ENCODE peak calls at places on chromosomes 16 and 17, in ten cellular contexts. One of them, this sample, is unnamed.

GRCh38 chr17:2086306-2086705 is 31.4 kb downstream of the HIC1 start:
- DNase-seq in HFF-Myc: no peak
- DNase-seq in ascending aorta: no peak
- DNase-seq in cardiac muscle cell: no peak
- DNase-seq in ELF-1: no peak
- DNase-seq in activated CD4-positive, alpha-beta T cell treated with anti-CD3 and anti-CD28 coated beads, Interleukin-2, amount 50 U/mL, for 24 hours: no peak
- DNase-seq in effector memory CD8-positive, alpha-beta T cell: no peak
- DNase-seq in H54: no peak
- DNase-seq in head of caudate nucleus: no peak
- DNase-seq in ELR: no peak
- DNase-seq in this sample: no peak

GRCh38 chr17:81811705-81812570 is 8.0 kb downstream of the GCGR start:
- DNase-seq in HFF-Myc: no peak
- DNase-seq in ascending aorta: no peak
- DNase-seq in cardiac muscle cell: no peak
- DNase-seq in ELF-1: no peak
- DNase-seq in activated CD4-positive, alpha-beta T cell treated with anti-CD3 and anti-CD28 coated beads, Interleukin-2, amount 50 U/mL, for 24 hours: no peak
- DNase-seq in effector memory CD8-positive, alpha-beta T cell: no peak
- DNase-seq in H54: no peak
- DNase-seq in head of caudate nucleus: no peak
- DNase-seq in ELR: no peak
- DNase-seq in this sample: no peak

GRCh38 chr17:81487487-81488275 is 24.9 kb downstream of the ACTG1 start:
- DNase-seq in HFF-Myc: no peak
- DNase-seq in ascending aorta: no peak
- DNase-seq in cardiac muscle cell: peak
- DNase-seq in ELF-1: peak
- DNase-seq in activated CD4-positive, alpha-beta T cell treated with anti-CD3 and anti-CD28 coated beads, Interleukin-2, amount 50 U/mL, for 24 hours: peak
- DNase-seq in effector memory CD8-positive, alpha-beta T cell: peak
- DNase-seq in H54: peak
- DNase-seq in head of caudate nucleus: peak
- DNase-seq in ELR: peak
- DNase-seq in this sample: peak

GRCh38 chr16:79870016-79870886 is 269.7 kb upstream of the MAF start:
- DNase-seq in HFF-Myc: no peak
- DNase-seq in ascending aorta: no peak
- DNase-seq in cardiac muscle cell: no peak
- DNase-seq in ELF-1: no peak
- DNase-seq in activated CD4-positive, alpha-beta T cell treated with anti-CD3 and anti-CD28 coated beads, Interleukin-2, amount 50 U/mL, for 24 hours: no peak
- DNase-seq in effector memory CD8-positive, alpha-beta T cell: no peak
- DNase-seq in H54: no peak
- DNase-seq in head of caudate nucleus: no peak
- DNase-seq in ELR: no peak
- DNase-seq in this sample: no peak

GRCh38 chr16:32116080-32116479 is 137.0 kb upstream of the TP53TG3D start:
- DNase-seq in HFF-Myc: no peak
- DNase-seq in ascending aorta: no peak
- DNase-seq in cardiac muscle cell: no peak
- DNase-seq in ELF-1: peak
- DNase-seq in activated CD4-positive, alpha-beta T cell treated with anti-CD3 and anti-CD28 coated beads, Interleukin-2, amount 50 U/mL, for 24 hours: no peak
- DNase-seq in effector memory CD8-positive, alpha-beta T cell: no peak
- DNase-seq in H54: no peak
- DNase-seq in head of caudate nucleus: peak
- DNase-seq in ELR: no peak
- DNase-seq in this sample: no peak

GRCh38 chr17:78168906-78169793 is 769 bp downstream of the SYNGR2 start:
- DNase-seq in HFF-Myc: no peak
- DNase-seq in ascending aorta: no peak
- DNase-seq in cardiac muscle cell: peak
- DNase-seq in ELF-1: peak
- DNase-seq in activated CD4-positive, alpha-beta T cell treated with anti-CD3 and anti-CD28 coated beads, Interleukin-2, amount 50 U/mL, for 24 hours: peak
- DNase-seq in effector memory CD8-positive, alpha-beta T cell: peak
- DNase-seq in H54: peak
- DNase-seq in head of caudate nucleus: peak
- DNase-seq in ELR: peak
- DNase-seq in this sample: no peak

GRCh38 chr16:74792225-74792624 is 17.6 kb upstream of the FA2H start:
- DNase-seq in HFF-Myc: no peak
- DNase-seq in ascending aorta: no peak
- DNase-seq in cardiac muscle cell: no peak
- DNase-seq in ELF-1: no peak
- DNase-seq in activated CD4-positive, alpha-beta T cell treated with anti-CD3 and anti-CD28 coated beads, Interleukin-2, amount 50 U/mL, for 24 hours: no peak
- DNase-seq in effector memory CD8-positive, alpha-beta T cell: no peak
- DNase-seq in H54: no peak
- DNase-seq in head of caudate nucleus: no peak
- DNase-seq in ELR: no peak
- DNase-seq in this sample: no peak

GRCh38 chr16:85675528-85675927 is 13.2 kb downstream of the GINS2 start:
- DNase-seq in HFF-Myc: peak
- DNase-seq in ascending aorta: no peak
- DNase-seq in cardiac muscle cell: no peak
- DNase-seq in ELF-1: no peak
- DNase-seq in activated CD4-positive, alpha-beta T cell treated with anti-CD3 and anti-CD28 coated beads, Interleukin-2, amount 50 U/mL, for 24 hours: no peak
- DNase-seq in effector memory CD8-positive, alpha-beta T cell: no peak
- DNase-seq in H54: no peak
- DNase-seq in head of caudate nucleus: no peak
- DNase-seq in ELR: peak
- DNase-seq in this sample: peak

GRCh38 chr17:72452286-72453173 is 331.7 kb downstream of the SOX9 start:
- DNase-seq in HFF-Myc: no peak
- DNase-seq in ascending aorta: no peak
- DNase-seq in cardiac muscle cell: no peak
- DNase-seq in ELF-1: no peak
- DNase-seq in activated CD4-positive, alpha-beta T cell treated with anti-CD3 and anti-CD28 coated beads, Interleukin-2, amount 50 U/mL, for 24 hours: no peak
- DNase-seq in effector memory CD8-positive, alpha-beta T cell: no peak
- DNase-seq in H54: no peak
- DNase-seq in head of caudate nucleus: no peak
- DNase-seq in ELR: no peak
- DNase-seq in this sample: no peak

GRCh38 chr16:84650062-84650991 is 2.0 kb downstream of the KLHL36 start:
- DNase-seq in HFF-Myc: no peak
- DNase-seq in ascending aorta: no peak
- DNase-seq in cardiac muscle cell: no peak
- DNase-seq in ELF-1: no peak
- DNase-seq in activated CD4-positive, alpha-beta T cell treated with anti-CD3 and anti-CD28 coated beads, Interleukin-2, amount 50 U/mL, for 24 hours: no peak
- DNase-seq in effector memory CD8-positive, alpha-beta T cell: no peak
- DNase-seq in H54: no peak
- DNase-seq in head of caudate nucleus: no peak
- DNase-seq in ELR: peak
- DNase-seq in this sample: no peak

GRCh38 chr16:88489163-88489721 is 36.2 kb downstream of the ZFPM1 start:
- DNase-seq in HFF-Myc: no peak
- DNase-seq in ascending aorta: no peak
- DNase-seq in cardiac muscle cell: no peak
- DNase-seq in ELF-1: no peak
- DNase-seq in activated CD4-positive, alpha-beta T cell treated with anti-CD3 and anti-CD28 coated beads, Interleukin-2, amount 50 U/mL, for 24 hours: no peak
- DNase-seq in effector memory CD8-positive, alpha-beta T cell: no peak
- DNase-seq in H54: no peak
- DNase-seq in head of caudate nucleus: no peak
- DNase-seq in ELR: no peak
- DNase-seq in this sample: no peak

GRCh38 chr16:982152-983043 is 828 bp downstream of the SOX8 start:
- DNase-seq in HFF-Myc: no peak
- DNase-seq in ascending aorta: no peak
- DNase-seq in cardiac muscle cell: peak
- DNase-seq in ELF-1: no peak
- DNase-seq in activated CD4-positive, alpha-beta T cell treated with anti-CD3 and anti-CD28 coated beads, Interleukin-2, amount 50 U/mL, for 24 hours: no peak
- DNase-seq in effector memory CD8-positive, alpha-beta T cell: no peak
- DNase-seq in H54: no peak
- DNase-seq in head of caudate nucleus: no peak
- DNase-seq in ELR: no peak
- DNase-seq in this sample: no peak

GRCh38 chr17:20922128-20922670 is 120.6 kb downstream of the USP22 start:
- DNase-seq in HFF-Myc: peak
- DNase-seq in ascending aorta: no peak
- DNase-seq in cardiac muscle cell: no peak
- DNase-seq in ELF-1: no peak
- DNase-seq in activated CD4-positive, alpha-beta T cell treated with anti-CD3 and anti-CD28 coated beads, Interleukin-2, amount 50 U/mL, for 24 hours: no peak
- DNase-seq in effector memory CD8-positive, alpha-beta T cell: no peak
- DNase-seq in H54: peak
- DNase-seq in head of caudate nucleus: no peak
- DNase-seq in ELR: peak
- DNase-seq in this sample: no peak

GRCh38 chr16:22635345-22635744 is 124.7 kb downstream of the NPIPB5 start:
- DNase-seq in HFF-Myc: no peak
- DNase-seq in ascending aorta: no peak
- DNase-seq in cardiac muscle cell: no peak
- DNase-seq in ELF-1: no peak
- DNase-seq in activated CD4-positive, alpha-beta T cell treated with anti-CD3 and anti-CD28 coated beads, Interleukin-2, amount 50 U/mL, for 24 hours: no peak
- DNase-seq in effector memory CD8-positive, alpha-beta T cell: no peak
- DNase-seq in H54: no peak
- DNase-seq in head of caudate nucleus: no peak
- DNase-seq in ELR: peak
- DNase-seq in this sample: no peak

GRCh38 chr17:81331527-81332043 is 36.5 kb upstream of the SLC38A10 start:
- DNase-seq in HFF-Myc: no peak
- DNase-seq in ascending aorta: no peak
- DNase-seq in cardiac muscle cell: no peak
- DNase-seq in ELF-1: no peak
- DNase-seq in activated CD4-positive, alpha-beta T cell treated with anti-CD3 and anti-CD28 coated beads, Interleukin-2, amount 50 U/mL, for 24 hours: no peak
- DNase-seq in effector memory CD8-positive, alpha-beta T cell: no peak
- DNase-seq in H54: no peak
- DNase-seq in head of caudate nucleus: no peak
- DNase-seq in ELR: no peak
- DNase-seq in this sample: no peak

GRCh38 chr16:85543536-85543935 is 69.6 kb upstream of the GSE1 start:
- DNase-seq in HFF-Myc: no peak
- DNase-seq in ascending aorta: no peak
- DNase-seq in cardiac muscle cell: no peak
- DNase-seq in ELF-1: no peak
- DNase-seq in activated CD4-positive, alpha-beta T cell treated with anti-CD3 and anti-CD28 coated beads, Interleukin-2, amount 50 U/mL, for 24 hours: no peak
- DNase-seq in effector memory CD8-positive, alpha-beta T cell: no peak
- DNase-seq in H54: no peak
- DNase-seq in head of caudate nucleus: no peak
- DNase-seq in ELR: no peak
- DNase-seq in this sample: peak

GRCh38 chr16:6153901-6154300 is 1056.3 kb upstream of the EEF2KMT start:
- DNase-seq in HFF-Myc: no peak
- DNase-seq in ascending aorta: no peak
- DNase-seq in cardiac muscle cell: no peak
- DNase-seq in ELF-1: no peak
- DNase-seq in activated CD4-positive, alpha-beta T cell treated with anti-CD3 and anti-CD28 coated beads, Interleukin-2, amount 50 U/mL, for 24 hours: no peak
- DNase-seq in effector memory CD8-positive, alpha-beta T cell: no peak
- DNase-seq in H54: no peak
- DNase-seq in head of caudate nucleus: no peak
- DNase-seq in ELR: no peak
- DNase-seq in this sample: no peak

GRCh38 chr16:50640391-50640790 is 40.7 kb downstream of the SNX20 start:
- DNase-seq in HFF-Myc: no peak
- DNase-seq in ascending aorta: no peak
- DNase-seq in cardiac muscle cell: no peak
- DNase-seq in ELF-1: no peak
- DNase-seq in activated CD4-positive, alpha-beta T cell treated with anti-CD3 and anti-CD28 coated beads, Interleukin-2, amount 50 U/mL, for 24 hours: no peak
- DNase-seq in effector memory CD8-positive, alpha-beta T cell: no peak
- DNase-seq in H54: no peak
- DNase-seq in head of caudate nucleus: no peak
- DNase-seq in ELR: peak
- DNase-seq in this sample: no peak

GRCh38 chr16:88200896-88201185 is 181.9 kb upstream of the ZNF469 start:
- DNase-seq in HFF-Myc: no peak
- DNase-seq in ascending aorta: no peak
- DNase-seq in cardiac muscle cell: no peak
- DNase-seq in ELF-1: no peak
- DNase-seq in activated CD4-positive, alpha-beta T cell treated with anti-CD3 and anti-CD28 coated beads, Interleukin-2, amount 50 U/mL, for 24 hours: no peak
- DNase-seq in effector memory CD8-positive, alpha-beta T cell: no peak
- DNase-seq in H54: no peak
- DNase-seq in head of caudate nucleus: no peak
- DNase-seq in ELR: no peak
- DNase-seq in this sample: no peak

GRCh38 chr17:66814570-66814969 is 20.3 kb upstream of the CACNG5 start:
- DNase-seq in HFF-Myc: no peak
- DNase-seq in ascending aorta: no peak
- DNase-seq in cardiac muscle cell: no peak
- DNase-seq in ELF-1: no peak
- DNase-seq in activated CD4-positive, alpha-beta T cell treated with anti-CD3 and anti-CD28 coated beads, Interleukin-2, amount 50 U/mL, for 24 hours: no peak
- DNase-seq in effector memory CD8-positive, alpha-beta T cell: no peak
- DNase-seq in H54: no peak
- DNase-seq in head of caudate nucleus: no peak
- DNase-seq in ELR: no peak
- DNase-seq in this sample: no peak

GRCh38 chr17:6913608-6914443 is 82.0 kb upstream of the ALOX12 start:
- DNase-seq in HFF-Myc: no peak
- DNase-seq in ascending aorta: no peak
- DNase-seq in cardiac muscle cell: peak
- DNase-seq in ELF-1: peak
- DNase-seq in activated CD4-positive, alpha-beta T cell treated with anti-CD3 and anti-CD28 coated beads, Interleukin-2, amount 50 U/mL, for 24 hours: peak
- DNase-seq in effector memory CD8-positive, alpha-beta T cell: peak
- DNase-seq in H54: peak
- DNase-seq in head of caudate nucleus: peak
- DNase-seq in ELR: peak
- DNase-seq in this sample: peak